ENCODE peak calls at places on chromosomes 7 and 10, in four cellular contexts. One of them, this sample, is unnamed.

GRCh38 chr7:69476416-69476815 is 121.9 kb upstream of the AUTS2 start:
- DNase-seq in K562: no peak
- DNase-seq in HepG2: no peak
- DNase-seq in A549: no peak
- DNase-seq in this sample: no peak

GRCh38 chr10:20017961-20018360 is 201.7 kb downstream of the PLXDC2 start:
- DNase-seq in HepG2: no peak
- DNase-seq in K562: no peak
- DNase-seq in A549: no peak
- DNase-seq in this sample: no peak

GRCh38 chr7:36777062-36777461 is 52.8 kb upstream of the AOAH start:
- DNase-seq in A549: no peak
- DNase-seq in K562: no peak
- DNase-seq in HepG2: no peak
- DNase-seq in this sample: no peak

GRCh38 chr10:36182059-36182654 is 540.1 kb upstream of the FZD8 start:
- DNase-seq in A549: peak
- DNase-seq in K562: no peak
- DNase-seq in HepG2: no peak
- DNase-seq in this sample: no peak

GRCh38 chr7:156496491-156497264 is 143.9 kb upstream of the RNF32 start:
- DNase-seq in HepG2: peak
- DNase-seq in A549: no peak
- DNase-seq in K562: no peak
- DNase-seq in this sample: no peak

GRCh38 chr10:11893749-11894278 is 70.7 kb downstream of the PROSER2 start:
- DNase-seq in HepG2: no peak
- DNase-seq in A549: no peak
- DNase-seq in K562: no peak
- DNase-seq in this sample: no peak

GRCh38 chr10:44980309-44981171 is 1.9 kb upstream of the DEPP1 start:
- DNase-seq in K562: no peak
- DNase-seq in HepG2: peak
- DNase-seq in A549: no peak
- DNase-seq in this sample: no peak

GRCh38 chr7:39845011-39845410 is 105.0 kb upstream of the CDK13 start:
- DNase-seq in HepG2: no peak
- DNase-seq in A549: peak
- DNase-seq in K562: no peak
- DNase-seq in this sample: no peak

GRCh38 chr10:128491686-128492085 is 365.5 kb upstream of the MKI67 start:
- DNase-seq in K562: no peak
- DNase-seq in A549: no peak
- DNase-seq in HepG2: no peak
- DNase-seq in this sample: no peak

GRCh38 chr7:110204527-110204926 is 886.4 kb upstream of the LRRN3 start:
- DNase-seq in HepG2: no peak
- DNase-seq in K562: no peak
- DNase-seq in A549: peak
- DNase-seq in this sample: peak

GRCh38 chr7:102044984-102045673 is 227.7 kb downstream of the CUX1 start:
- DNase-seq in HepG2: no peak
- DNase-seq in A549: no peak
- DNase-seq in K562: no peak
- DNase-seq in this sample: no peak

GRCh38 chr10:72567421-72567820 is 58.5 kb downstream of the MICU1 start:
- DNase-seq in K562: no peak
- DNase-seq in HepG2: no peak
- DNase-seq in A549: peak
- DNase-seq in this sample: no peak

GRCh38 chr10:5647507-5648240 is 18.7 kb downstream of the ASB13 start:
- DNase-seq in K562: no peak
- DNase-seq in A549: no peak
- DNase-seq in HepG2: no peak
- DNase-seq in this sample: no peak

GRCh38 chr7:90455163-90456030 is 14.0 kb upstream of the PTTG1IP2 start:
- DNase-seq in HepG2: peak
- DNase-seq in A549: peak
- DNase-seq in K562: peak
- DNase-seq in this sample: no peak

GRCh38 chr7:150983893-150984368 is 5.8 kb upstream of the KCNH2 start:
- DNase-seq in A549: no peak
- DNase-seq in K562: peak
- DNase-seq in HepG2: no peak
- DNase-seq in this sample: peak

GRCh38 chr7:20797174-20798080 is 10.7 kb upstream of the SP8 start:
- DNase-seq in K562: no peak
- DNase-seq in HepG2: no peak
- DNase-seq in A549: peak
- DNase-seq in this sample: no peak

GRCh38 chr10:105187243-105187642 is 546.2 kb downstream of the SORCS3 start:
- DNase-seq in K562: no peak
- DNase-seq in HepG2: no peak
- DNase-seq in A549: no peak
- DNase-seq in this sample: no peak

GRCh38 chr7:149202831-149203231 is 7.5 kb downstream of the ZNF282 start:
- DNase-seq in HepG2: no peak
- DNase-seq in K562: no peak
- DNase-seq in A549: no peak
- DNase-seq in this sample: no peak

GRCh38 chr7:81209059-81209458 is 290.2 kb upstream of the SEMA3C start:
- DNase-seq in HepG2: no peak
- DNase-seq in K562: peak
- DNase-seq in A549: no peak
- DNase-seq in this sample: no peak

GRCh38 chr10:58335306-58336005 is 650 bp downstream of the UBE2D1 start:
- DNase-seq in K562: peak
- DNase-seq in HepG2: peak
- DNase-seq in A549: peak
- DNase-seq in this sample: no peak

GRCh38 chr7:1713502-1714484 is 43.7 kb downstream of the ELFN1 start:
- DNase-seq in HepG2: peak
- DNase-seq in K562: no peak
- DNase-seq in A549: no peak
- DNase-seq in this sample: no peak

GRCh38 chr7:20021834-20022233 is 195.3 kb downstream of the MACC1 start:
- DNase-seq in A549: no peak
- DNase-seq in K562: no peak
- DNase-seq in HepG2: no peak
- DNase-seq in this sample: no peak

GRCh38 chr7:93146465-93147127 is 1.6 kb downstream of the SAMD9L start:
- DNase-seq in K562: no peak
- DNase-seq in A549: no peak
- DNase-seq in HepG2: no peak
- DNase-seq in this sample: no peak

GRCh38 chr7:5435291-5436002 is 11.8 kb upstream of the TNRC18 start:
- DNase-seq in A549: no peak
- DNase-seq in HepG2: no peak
- DNase-seq in K562: no peak
- DNase-seq in this sample: no peak

GRCh38 chr10:117900280-117900679 is 146.5 kb downstream of the RAB11FIP2 start:
- DNase-seq in K562: no peak
- DNase-seq in A549: no peak
- DNase-seq in HepG2: no peak
- DNase-seq in this sample: no peak

GRCh38 chr10:97564776-97565175 is 7.8 kb upstream of the ANKRD2 start:
- DNase-seq in K562: no peak
- DNase-seq in A549: no peak
- DNase-seq in HepG2: no peak
- DNase-seq in this sample: no peak

GRCh38 chr7:14902589-14902963 is at the start of gene DGKB:
- DNase-seq in HepG2: no peak
- DNase-seq in K562: no peak
- DNase-seq in A549: no peak
- DNase-seq in this sample: peak
- TF ChIP-seq RNF2 in HepG2: no peak
- TF ChIP-seq RNF2 in K562: no peak
- TF ChIP-seq RNF2 in A549: no peak
- TF ChIP-seq RNF2 in this sample: no peak

GRCh38 chr10:26334932-26335573 is 103.1 kb upstream of the APBB1IP start:
- DNase-seq in K562: peak
- DNase-seq in HepG2: peak
- DNase-seq in A549: peak
- DNase-seq in this sample: peak
- TF ChIP-seq RNF2 in K562: no peak
- TF ChIP-seq RNF2 in HepG2: no peak
- TF ChIP-seq RNF2 in A549: no peak
- TF ChIP-seq RNF2 in this sample: no peak

GRCh38 chr7:47587389-47587788 is 5.5 kb upstream of the TNS3 start:
- DNase-seq in K562: no peak
- DNase-seq in A549: peak
- DNase-seq in HepG2: no peak
- DNase-seq in this sample: no peak

GRCh38 chr7:47587976-47588375 is 6.1 kb upstream of the TNS3 start:
- DNase-seq in K562: no peak
- DNase-seq in A549: no peak
- DNase-seq in HepG2: no peak
- DNase-seq in this sample: no peak

GRCh38 chr7:47588704-47589225 is 6.9 kb upstream of the TNS3 start:
- DNase-seq in HepG2: no peak
- DNase-seq in K562: no peak
- DNase-seq in A549: peak
- DNase-seq in this sample: no peak

GRCh38 chr7:47584128-47584865 is 2.4 kb upstream of the TNS3 start:
- DNase-seq in K562: no peak
- DNase-seq in A549: no peak
- DNase-seq in HepG2: no peak
- DNase-seq in this sample: no peak

DNA sequence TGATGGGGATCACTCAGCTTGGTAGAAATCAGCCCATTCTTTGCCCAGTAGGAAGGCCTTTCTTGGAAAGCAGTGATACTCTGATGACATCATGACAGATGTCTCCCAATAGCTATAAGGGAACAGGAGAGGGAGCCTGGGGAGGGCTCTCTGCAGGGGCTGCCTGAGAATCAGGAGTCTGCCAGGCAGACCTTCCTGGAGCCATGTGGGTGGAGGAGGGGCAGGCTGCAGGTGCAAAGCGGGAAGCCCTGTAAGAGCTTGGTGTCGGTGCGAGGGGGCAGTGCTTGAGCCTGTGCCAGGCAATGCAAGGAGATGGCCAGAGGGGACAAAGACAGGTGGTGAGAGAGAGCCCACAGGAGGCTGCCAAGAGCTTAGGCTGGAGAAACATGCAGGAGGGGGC is 5.0 kb upstream of the TNS3 start:
- DNase-seq in K562: no peak
- DNase-seq in A549: peak
- DNase-seq in HepG2: no peak
- DNase-seq in this sample: no peak
- TF ChIP-seq RNF2 in K562: no peak
- TF ChIP-seq RNF2 in A549: no peak
- TF ChIP-seq RNF2 in HepG2: no peak
- TF ChIP-seq RNF2 in this sample: no peak

GRCh38 chr7:24283559-24283899 is 461 bp upstream of the NPY start:
- DNase-seq in A549: no peak
- DNase-seq in HepG2: no peak
- DNase-seq in K562: no peak
- DNase-seq in this sample: peak
- TF ChIP-seq RNF2 in A549: no peak
- TF ChIP-seq RNF2 in HepG2: no peak
- TF ChIP-seq RNF2 in K562: no peak
- TF ChIP-seq RNF2 in this sample: no peak

DNA sequence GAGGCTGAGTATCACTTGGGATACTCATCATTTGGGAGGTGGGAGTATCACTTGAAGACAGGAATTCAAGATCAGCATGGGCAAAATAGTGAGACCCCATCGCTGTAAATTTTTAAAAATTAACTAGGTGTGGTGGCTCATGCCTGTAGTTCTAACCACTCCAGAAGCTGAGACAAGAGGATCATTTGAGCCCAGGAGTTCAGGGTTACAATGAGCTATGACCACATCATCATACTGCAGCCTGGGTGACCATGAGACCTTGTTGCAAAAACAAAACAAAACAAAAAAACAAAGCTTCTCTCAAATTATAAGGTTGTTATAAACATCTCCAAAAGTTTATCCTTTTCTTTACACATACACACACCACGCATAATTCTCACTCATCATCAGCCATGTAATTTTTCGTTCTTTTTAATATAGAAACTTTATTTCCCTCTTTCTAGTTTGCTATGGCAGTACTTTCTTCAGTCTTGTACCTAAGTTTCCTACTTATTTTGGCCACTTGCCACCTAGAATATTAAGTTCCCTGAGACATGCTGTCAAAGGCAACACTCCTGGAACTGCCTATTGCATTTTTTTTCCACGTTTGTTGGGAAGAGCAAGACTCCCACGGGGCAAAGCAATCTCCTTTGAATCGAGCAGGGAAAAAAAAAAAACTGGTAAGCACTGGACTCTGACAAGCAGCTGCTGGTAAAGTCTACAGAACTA is 37.1 kb downstream of the SKIDA1 start:
- DNase-seq in HepG2: no peak
- DNase-seq in A549: peak
- DNase-seq in K562: no peak
- DNase-seq in this sample: no peak
- TF ChIP-seq RNF2 in HepG2: no peak
- TF ChIP-seq RNF2 in A549: no peak
- TF ChIP-seq RNF2 in K562: no peak
- TF ChIP-seq RNF2 in this sample: no peak

GRCh38 chr10:85961479-85962067 is 405.0 kb downstream of the GRID1 start:
- DNase-seq in HepG2: no peak
- DNase-seq in K562: no peak
- DNase-seq in A549: no peak
- DNase-seq in this sample: no peak
- TF ChIP-seq RNF2 in HepG2: no peak
- TF ChIP-seq RNF2 in K562: no peak
- TF ChIP-seq RNF2 in A549: no peak
- TF ChIP-seq RNF2 in this sample: no peak

GRCh38 chr10:78510566-78511323 is 477.1 kb downstream of the RPS24 start:
- DNase-seq in A549: peak
- DNase-seq in K562: no peak
- DNase-seq in HepG2: no peak
- DNase-seq in this sample: no peak
- TF ChIP-seq RNF2 in A549: no peak
- TF ChIP-seq RNF2 in K562: no peak
- TF ChIP-seq RNF2 in HepG2: no peak
- TF ChIP-seq RNF2 in this sample: no peak

GRCh38 chr10:121352456-121352855 is 245.8 kb downstream of the FGFR2 start:
- DNase-seq in HepG2: no peak
- DNase-seq in K562: no peak
- DNase-seq in A549: no peak
- DNase-seq in this sample: no peak

GRCh38 chr10:121355161-121355560 is 243.1 kb downstream of the FGFR2 start:
- DNase-seq in A549: no peak
- DNase-seq in HepG2: no peak
- DNase-seq in K562: no peak
- DNase-seq in this sample: no peak

GRCh38 chr10:121351533-121351932 is 246.7 kb downstream of the FGFR2 start:
- DNase-seq in HepG2: no peak
- DNase-seq in A549: no peak
- DNase-seq in K562: no peak
- DNase-seq in this sample: no peak

GRCh38 chr10:121357323-121357835 is 240.9 kb downstream of the FGFR2 start:
- DNase-seq in K562: no peak
- DNase-seq in A549: no peak
- DNase-seq in HepG2: no peak
- DNase-seq in this sample: no peak

GRCh38 chr10:121356187-121356586 is 242.1 kb downstream of the FGFR2 start:
- DNase-seq in A549: no peak
- DNase-seq in K562: no peak
- DNase-seq in HepG2: no peak
- DNase-seq in this sample: no peak
- TF ChIP-seq RNF2 in A549: no peak
- TF ChIP-seq RNF2 in K562: no peak
- TF ChIP-seq RNF2 in HepG2: no peak
- TF ChIP-seq RNF2 in this sample: no peak

This sample was measured in H1.